ENCODE peak calls at places on chromosomes 13 and 19, in nine cellular contexts. Z, P, W, Y, I, N, S, V and A are unnamed samples.

GRCh38 chr19:47232422-47233211 is 1.6 kb upstream of the BBC3 start:
- DNase-seq in Z (peak; percentile 81), P (peak; percentile 74), W (peak; percentile 80), Y (no peak), I (no peak), N (peak; percentile 46), S (peak; percentile 92), V (peak; percentile 82), A (no peak)

GRCh38 chr13:113272791-113273190 is 24.2 kb upstream of the LAMP1 start:
- DNase-seq in Z (no peak), P (no peak), W (no peak), Y (no peak), I (no peak), N (no peak), S (no peak), V (no peak), A (no peak)

GRCh38 chr13:27658569-27658968 is 36.9 kb downstream of the POLR1D start:
- DNase-seq in Z (peak; percentile 69), P (peak; percentile 63), W (peak; percentile 61), Y (no peak), I (no peak), N (no peak), S (no peak), V (peak; percentile 60), A (no peak)

GRCh38 chr13:42066542-42066941 is 18.1 kb downstream of the DGKH start:
- DNase-seq in Z (peak; percentile 95), P (peak; percentile 80), W (peak; percentile 87), Y (no peak), I (no peak), N (no peak), S (no peak), V (peak; percentile 97), A (no peak)

GRCh38 chr19:41563847-41564514 is 12.0 kb upstream of the CEACAM21 start:
- DNase-seq in Z (no peak), P (no peak), W (no peak), Y (peak; percentile 21), I (no peak), N (no peak), S (peak; percentile 21), V (no peak), A (no peak)

GRCh38 chr13:40070357-40070756 is 414.9 kb downstream of the COG6 start:
- DNase-seq in Z (no peak), P (no peak), W (no peak), Y (no peak), I (no peak), N (no peak), S (no peak), V (no peak), A (no peak)

GRCh38 chr19:43526884-43527859 is at the start of gene ETHE1:
- DNase-seq in Z (peak; percentile 65), P (peak; percentile 50), W (peak; percentile 51), Y (peak; percentile 90), I (peak; percentile 77), N (peak; percentile 92), S (peak; percentile 78), V (peak; percentile 31), A (peak; percentile 92)

GRCh38 chr13:41468631-41469030 is 11.3 kb downstream of the RGCC start:
- DNase-seq in Z (no peak), P (no peak), W (no peak), Y (no peak), I (no peak), N (no peak), S (peak; percentile 19), V (no peak), A (no peak)

GRCh38 chr13:62387642-62388041 is 972.0 kb upstream of the PCDH20 start:
- DNase-seq in Z (no peak), P (peak; percentile 64), W (no peak), Y (peak; percentile 27), I (no peak), N (no peak), S (no peak), V (peak; percentile 36), A (no peak)

GRCh38 chr19:7636691-7637373 is at the start of gene STXBP2:
- DNase-seq in Z (peak; percentile 31), P (no peak), W (no peak), Y (peak; percentile 87), I (no peak), N (peak; percentile 93), S (peak; percentile 73), V (no peak), A (no peak)